ENCODE peak calls at places on chromosomes 1 and 21, in nine cellular contexts. R, J, G, B, E, V, Z, C and L are unnamed samples.

GRCh38 chr1:219085988-219086387 is 87.7 kb upstream of the LYPLAL1 start:
- DNase-seq in J (peak), R (no peak), V (no peak), Z (no peak), G (no peak), E (peak), C (no peak), B (no peak), L (no peak)

GRCh38 chr1:9145021-9145668 is 16.2 kb upstream of the GPR157 start:
- DNase-seq in R (no peak), E (peak), G (no peak), J (peak), Z (no peak), V (no peak), C (no peak), B (peak), L (no peak)

GRCh38 chr1:243253211-243253926 is 1.7 kb downstream of the CEP170 start:
- DNase-seq in E (peak), B (no peak), R (no peak), C (no peak), V (no peak), G (no peak), Z (no peak), J (no peak), L (no peak)

GRCh38 chr1:63984257-63984626 is 210.4 kb downstream of the ROR1 start:
- DNase-seq in J (peak), G (no peak), C (no peak), E (peak), Z (no peak), R (no peak), V (no peak), B (no peak), L (no peak)

GRCh38 chr1:53047737-53048344 is 14.2 kb upstream of the PODN start:
- DNase-seq in E (peak), V (no peak), G (no peak), C (no peak), R (no peak), B (no peak), Z (no peak), J (no peak), L (no peak)

GRCh38 chr1:244088161-244088560 is 37.1 kb downstream of the ZBTB18 start:
- DNase-seq in G (no peak), E (no peak), Z (no peak), B (no peak), C (no peak), V (no peak), J (no peak), R (no peak), L (peak)

GRCh38 chr1:226681652-226682493 is 57.2 kb downstream of the ITPKB start:
- DNase-seq in Z (no peak), V (no peak), J (no peak), B (no peak), R (no peak), G (no peak), C (no peak), E (no peak), L (no peak)

GRCh38 chr1:150875197-150876110 is 945 bp downstream of the ARNT start:
- DNase-seq in E (no peak), Z (no peak), C (no peak), B (no peak), V (no peak), R (no peak), J (no peak), G (no peak), L (no peak)

GRCh38 chr1:63266857-63267256 is 55.5 kb upstream of the FOXD3 start:
- DNase-seq in C (no peak), Z (no peak), V (no peak), E (no peak), J (no peak), G (no peak), B (no peak), R (no peak), L (no peak)

GRCh38 chr1:43305926-43306687 is 5.3 kb downstream of the TIE1 start:
- DNase-seq in R (no peak), V (no peak), E (no peak), Z (no peak), J (no peak), B (peak), C (no peak), G (no peak), L (peak)

GRCh38 chr21:31444061-31444460 is 100.0 kb upstream of the TIAM1 start:
- DNase-seq in Z (peak), G (peak), E (no peak), B (peak), C (no peak), V (no peak), R (no peak), J (peak), L (no peak)

GRCh38 chr1:156268336-156268735 is 14.3 kb downstream of the SMG5 start:
- DNase-seq in E (no peak), Z (no peak), J (no peak), C (no peak), G (no peak), V (no peak), B (no peak), R (no peak), L (no peak)

GRCh38 chr21:41043008-41043407 is 125.0 kb upstream of the BACE2 start:
- DNase-seq in C (no peak), B (no peak), V (no peak), R (no peak), G (no peak), E (peak), Z (no peak), J (no peak), L (no peak)

GRCh38 chr1:214009613-214010550 is 22.1 kb downstream of the PROX1 start:
- DNase-seq in G (no peak), Z (no peak), V (no peak), E (no peak), J (no peak), C (no peak), B (no peak), R (no peak), L (no peak)

GRCh38 chr1:172926070-172926469 is 124.7 kb downstream of the TNFSF18 start:
- DNase-seq in Z (no peak), R (no peak), G (no peak), E (no peak), B (no peak), C (no peak), V (no peak), J (no peak), L (no peak)

GRCh38 chr1:42258218-42258617 is 76.8 kb downstream of the FOXJ3 start:
- DNase-seq in B (no peak), J (no peak), Z (no peak), C (no peak), V (no peak), G (no peak), R (no peak), E (no peak), L (no peak)

GRCh38 chr1:94623560-94624148 is 82.1 kb upstream of the F3 start:
- DNase-seq in B (no peak), V (no peak), Z (no peak), E (peak), R (no peak), G (no peak), J (no peak), C (no peak), L (no peak)

GRCh38 chr21:45613396-45613795 is 30.1 kb upstream of the PCBP3 start:
- DNase-seq in R (no peak), C (no peak), G (no peak), J (no peak), B (no peak), Z (peak), E (no peak), V (no peak), L (peak)

GRCh38 chr1:5809207-5809788 is 182.9 kb downstream of the NPHP4 start:
- DNase-seq in Z (no peak), B (no peak), E (no peak), J (no peak), R (no peak), V (no peak), G (no peak), C (no peak), L (no peak)